ENCODE peak calls at places on chromosomes 11 and 22, in eight cellular contexts. Q is IMR-90, B is A549, R is GM12878, J is K562, P is HCT116, E is SK-N-SH, F is H1. L is an unnamed sample.

GRCh38 chr11:15845261-15845660 is 511.1 kb downstream of the SOX6 start:
- DNase-seq in Q (no peak), B (no peak), R (no peak), J (no peak), P (no peak), E (no peak), F (no peak), L (no peak)

GRCh38 chr22:27802389-27803079 is 978 bp upstream of the MN1 start:
- DNase-seq in Q (no peak), B (no peak), R (no peak), J (no peak), P (no peak), E (no peak), F (no peak), L (no peak)

GRCh38 chr11:32210601-32211000 is 119.7 kb downstream of the RCN1 start:
- DNase-seq in Q (peak), B (no peak), R (no peak), J (no peak), P (no peak), E (no peak), F (no peak), L (no peak)

GRCh38 chr11:132022718-132023117 is 652.3 kb downstream of the NTM start:
- DNase-seq in Q (peak), B (no peak), R (no peak), J (no peak), P (no peak), E (no peak), F (no peak), L (no peak)

GRCh38 chr11:92886243-92886905 is 83.1 kb upstream of the MTNR1B start:
- DNase-seq in Q (peak), B (peak), R (peak), J (peak), P (peak), E (peak), F (peak), L (peak)

GRCh38 chr22:25750569-25751173 is 8.7 kb downstream of the MYO18B start:
- DNase-seq in Q (no peak), B (no peak), R (no peak), J (peak), P (no peak), E (no peak), F (no peak), L (no peak)

GRCh38 chr11:122724520-122724919 is 69.0 kb downstream of the UBASH3B start:
- DNase-seq in Q (peak), B (no peak), R (no peak), J (no peak), P (no peak), E (no peak), F (no peak), L (no peak)

GRCh38 chr22:41425704-41426365 is 20.8 kb downstream of the TOB2 start:
- DNase-seq in Q (no peak), B (no peak), R (no peak), J (no peak), P (no peak), E (no peak), F (no peak), L (no peak)

GRCh38 chr11:106231591-106231990 is 154.1 kb downstream of the AASDHPPT start:
- DNase-seq in Q (peak), B (no peak), R (no peak), J (no peak), P (no peak), E (no peak), F (no peak), L (no peak)

GRCh38 chr11:33620423-33621120 is 80.1 kb downstream of the C11orf91 start:
- DNase-seq in Q (peak), B (no peak), R (no peak), J (no peak), P (no peak), E (peak), F (no peak), L (no peak)

GRCh38 chr22:25027959-25028840 is 75.7 kb downstream of the KIAA1671 start:
- DNase-seq in Q (no peak), B (peak), R (no peak), J (peak), P (no peak), E (peak), F (peak), L (no peak)

GRCh38 chr22:40156001-40156516 is 21.7 kb upstream of the TNRC6B start:
- DNase-seq in Q (peak), B (peak), R (no peak), J (peak), P (peak), E (no peak), F (peak), L (peak)

GRCh38 chr11:94134651-94135512 is 6.2 kb downstream of the PANX1 start:
- DNase-seq in Q (peak), B (no peak), R (no peak), J (peak), P (no peak), E (no peak), F (no peak), L (no peak)

GRCh38 chr11:120413480-120413879 is 77.3 kb downstream of the ARHGEF12 start:
- DNase-seq in Q (peak), B (no peak), R (no peak), J (no peak), P (no peak), E (no peak), F (no peak), L (no peak)

GRCh38 chr11:3645552-3645951 is 624 bp downstream of the ART1 start:
- DNase-seq in Q (no peak), B (no peak), R (no peak), J (no peak), P (no peak), E (no peak), F (no peak), L (no peak)

GRCh38 chr22:44639891-44640617 is 62.0 kb upstream of the PRR5 start:
- DNase-seq in Q (no peak), B (no peak), R (no peak), J (no peak), P (no peak), E (no peak), F (no peak), L (no peak)

GRCh38 chr11:35088226-35088625 is 50.7 kb upstream of the CD44 start:
- DNase-seq in Q (no peak), B (no peak), R (no peak), J (no peak), P (no peak), E (no peak), F (no peak), L (no peak)

GRCh38 chr22:33806191-33806590 is 114.1 kb downstream of the LARGE1 start:
- DNase-seq in Q (peak), B (no peak), R (peak), J (no peak), P (no peak), E (no peak), F (no peak), L (no peak)

GRCh38 chr11:117972589-117973445 is 13.4 kb upstream of the IL10RA start:
- DNase-seq in Q (no peak), B (no peak), R (no peak), J (peak), P (no peak), E (no peak), F (no peak), L (no peak)

GRCh38 chr11:130449246-130449990 is 973 bp downstream of the ADAMTS15 start:
- DNase-seq in Q (no peak), B (no peak), R (no peak), J (no peak), P (no peak), E (peak), F (peak), L (no peak)

GRCh38 chr22:44431256-44431655 is 66.8 kb downstream of the RTL6 start:
- DNase-seq in Q (no peak), B (no peak), R (no peak), J (no peak), P (no peak), E (no peak), F (no peak), L (no peak)

GRCh38 chr11:102453286-102453797 is 777 bp upstream of the TMEM123 start:
- DNase-seq in Q (no peak), B (no peak), R (no peak), J (no peak), P (no peak), E (peak), F (no peak), L (no peak)

GRCh38 chr22:38751422-38752346 is 4.1 kb downstream of the SUN2 start:
- DNase-seq in Q (no peak), B (no peak), R (peak), J (no peak), P (no peak), E (no peak), F (no peak), L (no peak)

GRCh38 chr11:124402326-124402922 is 3.6 kb upstream of the OR8B3 start:
- DNase-seq in Q (peak), B (peak), R (no peak), J (peak), P (peak), E (peak), F (peak), L (peak)

DNA sequence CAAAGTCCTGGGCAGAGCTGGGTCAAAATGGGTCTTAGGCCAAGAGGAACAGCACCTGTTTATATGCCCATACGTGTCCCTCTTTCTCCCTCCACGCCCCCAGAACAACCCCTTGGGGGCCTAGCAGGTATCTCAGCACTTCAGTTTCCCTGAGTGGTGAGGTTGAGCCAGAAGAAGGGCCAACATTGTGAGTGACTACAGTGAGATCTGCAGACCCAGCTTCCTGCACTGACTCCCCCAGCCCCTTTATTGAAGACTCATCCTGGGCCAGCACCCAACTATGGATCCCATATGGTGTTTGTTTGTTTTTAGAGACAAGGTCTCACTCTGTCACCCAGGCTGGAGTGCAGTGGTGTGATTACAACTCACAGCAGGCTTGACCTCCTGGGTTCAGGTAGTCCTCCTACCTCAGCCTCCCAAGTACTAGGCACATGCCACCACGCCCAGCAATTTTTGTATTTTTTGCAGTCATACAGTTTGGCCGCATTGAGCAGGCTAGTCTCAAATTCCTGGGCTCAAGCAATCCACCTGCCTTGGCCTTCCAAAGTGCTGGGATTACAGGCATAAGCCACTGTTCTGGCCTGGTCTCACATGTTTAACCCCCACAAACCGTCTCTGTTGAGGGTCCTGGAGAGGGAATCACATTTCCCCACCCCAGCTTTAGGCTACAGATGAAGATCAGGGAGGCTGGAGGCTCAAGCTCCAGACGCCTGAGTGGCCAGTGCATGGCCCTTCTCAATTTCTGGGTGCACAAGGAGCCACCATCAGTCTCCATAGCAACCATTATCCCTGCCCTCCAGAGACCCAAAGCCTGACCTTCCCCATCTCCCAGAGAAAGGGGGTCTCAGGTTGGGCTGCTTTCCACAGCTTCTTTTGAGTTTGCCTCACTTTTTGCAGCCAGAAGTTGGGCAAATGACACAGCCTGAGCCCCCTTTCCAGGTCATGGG is 1.7 kb upstream of the LARGE2 start:
- DNase-seq in Q (no peak), B (no peak), R (no peak), J (no peak), P (no peak), E (peak), F (no peak), L (no peak)
- TF ChIP-seq RAD21 in Q (no peak), B (no peak), R (no peak), J (no peak), P (no peak), E (no peak), F (no peak), L (no peak)

DNA sequence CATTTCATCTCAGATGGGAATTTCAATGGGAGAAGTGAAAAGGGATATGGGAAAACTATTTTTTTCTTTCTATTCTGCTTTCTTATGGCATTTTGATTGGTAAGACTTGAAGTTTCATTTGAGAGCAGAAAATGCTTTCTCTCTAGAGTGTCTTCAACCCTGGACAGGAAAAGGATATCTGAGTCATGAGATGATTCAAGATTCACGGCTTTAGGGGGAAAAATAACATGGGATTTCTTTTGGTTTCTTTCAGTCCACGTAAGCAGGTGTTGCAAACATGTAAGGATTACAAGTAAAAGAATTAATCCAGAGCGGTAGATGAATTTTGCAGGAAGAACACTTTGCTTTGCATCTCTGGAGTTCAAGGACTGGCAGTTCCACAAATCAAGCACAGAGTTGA is 1001.0 kb upstream of the TENM4 start:
- DNase-seq in Q (peak), B (no peak), R (no peak), J (no peak), P (no peak), E (no peak), F (no peak), L (no peak)
- TF ChIP-seq RAD21 in Q (no peak), B (no peak), R (no peak), J (no peak), P (no peak), E (no peak), F (no peak), L (no peak)

GRCh38 chr11:108715239-108715638 is 50.4 kb downstream of the DDX10 start:
- DNase-seq in Q (no peak), B (no peak), R (no peak), J (no peak), P (no peak), E (no peak), F (no peak), L (peak)

GRCh38 chr11:108718466-108718865 is 53.6 kb downstream of the DDX10 start:
- DNase-seq in Q (no peak), B (no peak), R (no peak), J (no peak), P (no peak), E (no peak), F (no peak), L (no peak)

GRCh38 chr11:108709741-108710140 is 44.9 kb downstream of the DDX10 start:
- DNase-seq in Q (no peak), B (no peak), R (no peak), J (no peak), P (no peak), E (no peak), F (no peak), L (no peak)

GRCh38 chr11:108708173-108708572 is 43.3 kb downstream of the DDX10 start:
- DNase-seq in Q (no peak), B (no peak), R (no peak), J (no peak), P (no peak), E (no peak), F (no peak), L (no peak)

GRCh38 chr11:108713076-108713790 is 48.4 kb downstream of the DDX10 start:
- DNase-seq in Q (peak), B (no peak), R (peak), J (no peak), P (no peak), E (no peak), F (no peak), L (no peak)
- TF ChIP-seq RAD21 in Q (no peak), B (no peak), R (peak), J (no peak), P (no peak), E (no peak), F (no peak), L (no peak)

GRCh38 chr22:49241174-49241851 is 586.4 kb downstream of the BRD1 start:
- DNase-seq in Q (no peak), B (no peak), R (no peak), J (no peak), P (no peak), E (no peak), F (peak), L (no peak)
- TF ChIP-seq RAD21 in Q (no peak), B (no peak), R (no peak), J (no peak), P (no peak), E (no peak), F (no peak), L (no peak)

GRCh38 chr22:22973336-22973735 is 85.7 kb downstream of the IGLL5 start:
- DNase-seq in Q (no peak), B (no peak), R (no peak), J (peak), P (no peak), E (no peak), F (no peak), L (no peak)
- TF ChIP-seq RAD21 in Q (no peak), B (no peak), R (no peak), J (no peak), P (no peak), E (no peak), F (no peak), L (no peak)

GRCh38 chr11:57321388-57321995 is 3.3 kb downstream of the TNKS1BP1 start:
- DNase-seq in Q (no peak), B (peak), R (no peak), J (no peak), P (no peak), E (no peak), F (no peak), L (no peak)
- TF ChIP-seq RAD21 in Q (no peak), B (no peak), R (no peak), J (no peak), P (no peak), E (no peak), F (no peak), L (no peak)

GRCh38 chr11:105181100-105181499 is 41.5 kb upstream of the CARD18 start:
- DNase-seq in Q (peak), B (no peak), R (no peak), J (no peak), P (no peak), E (no peak), F (no peak), L (no peak)

GRCh38 chr11:105181521-105181920 is 42.0 kb upstream of the CARD18 start:
- DNase-seq in Q (peak), B (no peak), R (no peak), J (no peak), P (no peak), E (no peak), F (no peak), L (no peak)

GRCh38 chr11:105179542-105180278 is 40.1 kb upstream of the CARD18 start:
- DNase-seq in Q (no peak), B (no peak), R (no peak), J (no peak), P (no peak), E (no peak), F (no peak), L (peak)

GRCh38 chr11:105177658-105178057 is 38.1 kb upstream of the CARD18 start:
- DNase-seq in Q (peak), B (no peak), R (no peak), J (no peak), P (no peak), E (no peak), F (no peak), L (no peak)
- TF ChIP-seq RAD21 in Q (no peak), B (no peak), R (no peak), J (no peak), P (no peak), E (no peak), F (no peak), L (no peak)

DNA sequence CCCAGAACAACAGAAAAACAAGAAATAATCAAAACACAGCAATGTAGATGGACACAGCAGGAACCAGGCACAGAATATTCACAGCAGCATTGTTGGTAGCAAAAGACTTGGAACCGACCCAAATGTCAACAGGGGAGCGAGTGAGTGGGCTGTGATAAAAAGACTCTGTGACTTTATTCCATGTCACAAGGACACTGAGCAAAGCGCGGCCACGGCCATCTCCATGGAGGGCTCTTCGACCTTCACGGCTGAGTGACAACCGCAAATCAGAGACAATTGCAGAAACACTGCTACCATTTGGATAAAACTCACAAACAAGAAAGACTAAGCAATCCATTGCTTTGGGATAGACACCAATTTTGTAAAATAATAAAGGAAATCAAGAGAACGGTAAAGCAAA is 1373.2 kb downstream of the TBC1D22A start:
- DNase-seq in Q (no peak), B (no peak), R (no peak), J (no peak), P (no peak), E (no peak), F (no peak), L (no peak)
- TF ChIP-seq RAD21 in Q (no peak), B (no peak), R (no peak), J (no peak), P (no peak), E (no peak), F (no peak), L (no peak)

GRCh38 chr22:46429327-46429853 is 93.9 kb downstream of the TRMU start:
- DNase-seq in Q (no peak), B (no peak), R (no peak), J (no peak), P (no peak), E (no peak), F (no peak), L (no peak)
- TF ChIP-seq RAD21 in Q (no peak), B (no peak), R (no peak), J (no peak), P (no peak), E (no peak), F (no peak), L (no peak)

DNA sequence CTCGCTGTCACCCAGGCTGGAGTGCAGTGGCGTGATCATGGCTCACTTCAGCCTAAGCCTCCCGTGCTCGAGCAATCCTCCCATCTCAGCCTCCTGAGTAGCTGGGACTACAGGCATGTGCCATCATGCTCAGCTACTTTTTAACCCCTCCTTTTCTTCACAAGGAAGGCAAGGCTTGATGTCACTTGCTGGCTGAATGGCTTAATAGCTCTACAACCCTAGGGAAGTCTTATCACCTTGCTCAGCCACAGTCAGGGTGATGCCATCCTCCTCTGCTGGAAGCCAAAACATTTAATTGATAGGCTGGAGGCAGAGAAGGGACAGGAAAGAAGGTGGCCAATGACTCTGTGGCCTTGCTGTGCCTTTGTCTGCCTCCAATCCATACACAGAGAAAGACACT is 131.9 kb downstream of the MED15 start:
- DNase-seq in Q (no peak), B (no peak), R (no peak), J (no peak), P (no peak), E (no peak), F (no peak), L (no peak)
- TF ChIP-seq RAD21 in Q (no peak), B (no peak), R (no peak), J (no peak), P (no peak), E (no peak), F (no peak), L (no peak)